ENCODE peak calls at places on chromosome 4, in five cellular contexts. P is K562, E is HepG2, L is GM12878, Q is GM12892. O is an unnamed sample.

GRCh38 chr4:6032249-6033244 is 14.3 kb upstream of the C4orf50 start:
- DNase-seq in L (no peak), P (peak; percentile 46), Q (no peak), E (no peak), O (no peak)

GRCh38 chr4:152633118-152633517 is 46.7 kb downstream of the TMEM154 start:
- DNase-seq in L (no peak), P (no peak), E (no peak), Q (no peak), O (no peak)

GRCh38 chr4:84366111-84366510 is 133.0 kb downstream of the NKX6-1 start:
- DNase-seq in Q (no peak), L (no peak), E (no peak), P (no peak), O (no peak)

GRCh38 chr4:610411-611261 is 14.7 kb upstream of the PDE6B start:
- DNase-seq in E (no peak), L (no peak), P (no peak), Q (no peak), O (no peak)

GRCh38 chr4:181957088-181957487 is 286.1 kb upstream of the TENM3 start:
- DNase-seq in Q (no peak), L (no peak), P (no peak), E (no peak), O (no peak)

GRCh38 chr4:10924274-10924673 is 239.7 kb upstream of the CLNK start:
- DNase-seq in P (no peak), E (no peak), L (no peak), Q (no peak), O (no peak)

GRCh38 chr4:100977746-100978397 is 369.5 kb downstream of the PPP3CA start:
- DNase-seq in L (no peak), P (no peak), E (no peak), Q (no peak), O (no peak)

GRCh38 chr4:107666134-107666533 is 53.9 kb downstream of the PAPSS1 start:
- DNase-seq in Q (no peak), E (peak; percentile 10), P (no peak), L (no peak), O (no peak)

GRCh38 chr4:24166501-24166900 is 276.7 kb upstream of the PPARGC1A start:
- DNase-seq in E (no peak), P (no peak), L (no peak), Q (no peak), O (no peak)

GRCh38 chr4:172826866-172827265 is 341.7 kb upstream of the GALNT7 start:
- DNase-seq in P (no peak), L (no peak), E (no peak), Q (no peak), O (no peak)

GRCh38 chr4:172826346-172826745 is 342.3 kb upstream of the GALNT7 start:
- DNase-seq in Q (no peak), E (no peak), P (no peak), L (no peak), O (no peak)

GRCh38 chr4:172830295-172830764 is 338.3 kb upstream of the GALNT7 start:
- DNase-seq in P (peak; percentile 21), E (peak; percentile 2), Q (no peak), L (no peak), O (no peak)
- TF ChIP-seq TAF1 in P (no peak), E (no peak), Q (no peak), L (no peak), O (no peak)

GRCh38 chr4:186691396-186691795 is 32.3 kb downstream of the FAT1 start:
- DNase-seq in Q (no peak), L (no peak), E (no peak), P (no peak), O (no peak)

GRCh38 chr4:186695392-186695791 is 28.3 kb downstream of the FAT1 start:
- DNase-seq in L (no peak), E (no peak), P (no peak), Q (no peak), O (no peak)

GRCh38 chr4:186693894-186694293 is 29.8 kb downstream of the FAT1 start:
- DNase-seq in P (no peak), E (no peak), L (no peak), Q (no peak), O (no peak)

GRCh38 chr4:186689476-186689875 is 34.2 kb downstream of the FAT1 start:
- DNase-seq in E (no peak), P (no peak), L (no peak), Q (no peak), O (no peak)

DNA sequence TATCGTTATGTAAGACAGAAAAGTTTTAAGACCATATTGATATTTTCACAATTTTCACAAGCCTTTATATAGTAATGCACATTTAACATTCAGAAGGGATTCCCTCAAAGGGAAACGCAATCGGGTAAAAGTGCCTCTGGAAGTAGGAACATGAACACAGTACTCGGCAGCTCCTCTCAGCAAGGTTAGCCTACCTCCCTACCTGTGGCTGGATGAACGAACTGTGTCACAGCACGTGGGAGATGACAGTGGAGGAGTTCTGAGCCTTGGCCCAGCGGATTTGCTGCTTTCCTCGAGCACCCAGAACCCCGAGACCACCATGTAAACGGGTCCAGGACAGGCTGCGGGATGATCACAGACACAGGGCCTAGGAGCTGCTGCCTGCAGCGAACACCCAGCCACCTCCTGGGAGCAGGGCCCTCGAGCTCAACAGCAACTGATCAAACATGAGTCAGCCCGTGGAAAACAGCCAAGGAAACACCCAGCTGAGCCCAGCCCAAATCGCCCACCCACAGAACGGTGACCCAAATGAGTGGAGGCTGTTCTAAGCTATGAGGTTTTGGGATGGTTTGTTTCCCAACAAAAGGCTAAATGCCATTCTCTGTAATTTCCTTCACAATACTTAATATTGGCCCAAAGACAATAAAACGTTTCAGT is 30.4 kb downstream of the FAT1 start:
- DNase-seq in Q (no peak), E (no peak), L (no peak), P (peak; percentile 73), O (no peak)
- TF ChIP-seq POLR2AphosphoS5 in Q (no peak), E (no peak), L (no peak), P (no peak), O (no peak)

GRCh38 chr4:91958651-91959050 is 345.1 kb upstream of the GRID2 start:
- DNase-seq in L (no peak), P (no peak), Q (no peak), E (no peak), O (no peak)
- TF ChIP-seq POLR2A in L (no peak), P (no peak), Q (no peak), E (no peak), O (no peak)

GRCh38 chr4:98638661-98639060 is 19.8 kb downstream of the TSPAN5 start:
- DNase-seq in E (no peak), L (no peak), Q (no peak), P (no peak), O (no peak)
- TF ChIP-seq TAF1 in E (no peak), L (no peak), Q (no peak), P (no peak), O (no peak)

GRCh38 chr4:80335554-80336358 is at the start of gene CFAP299:
- DNase-seq in E (peak; percentile 79), P (peak; percentile 96), Q (peak; percentile 28), L (peak; percentile 44), O (peak; percentile 61)
- TF ChIP-seq POLR2AphosphoS5 in E (no peak), P (no peak), Q (no peak), L (no peak), O (no peak)

GRCh38 chr4:150080335-150080734 is 2.1 kb downstream of the DCLK2 start:
- DNase-seq in E (no peak), P (no peak), Q (no peak), L (no peak), O (no peak)

GRCh38 chr4:150080875-150081274 is 2.6 kb downstream of the DCLK2 start:
- DNase-seq in Q (no peak), P (no peak), L (no peak), E (peak; percentile 20), O (no peak)

GRCh38 chr4:150078996-150079581 is 844 bp downstream of the DCLK2 start:
- DNase-seq in P (no peak), Q (peak; percentile 16), L (no peak), E (no peak), O (peak; percentile 25)

GRCh38 chr4:150082241-150082640 is 4.0 kb downstream of the DCLK2 start:
- DNase-seq in L (peak; percentile 28), P (no peak), E (no peak), Q (no peak), O (peak; percentile 31)

DNA sequence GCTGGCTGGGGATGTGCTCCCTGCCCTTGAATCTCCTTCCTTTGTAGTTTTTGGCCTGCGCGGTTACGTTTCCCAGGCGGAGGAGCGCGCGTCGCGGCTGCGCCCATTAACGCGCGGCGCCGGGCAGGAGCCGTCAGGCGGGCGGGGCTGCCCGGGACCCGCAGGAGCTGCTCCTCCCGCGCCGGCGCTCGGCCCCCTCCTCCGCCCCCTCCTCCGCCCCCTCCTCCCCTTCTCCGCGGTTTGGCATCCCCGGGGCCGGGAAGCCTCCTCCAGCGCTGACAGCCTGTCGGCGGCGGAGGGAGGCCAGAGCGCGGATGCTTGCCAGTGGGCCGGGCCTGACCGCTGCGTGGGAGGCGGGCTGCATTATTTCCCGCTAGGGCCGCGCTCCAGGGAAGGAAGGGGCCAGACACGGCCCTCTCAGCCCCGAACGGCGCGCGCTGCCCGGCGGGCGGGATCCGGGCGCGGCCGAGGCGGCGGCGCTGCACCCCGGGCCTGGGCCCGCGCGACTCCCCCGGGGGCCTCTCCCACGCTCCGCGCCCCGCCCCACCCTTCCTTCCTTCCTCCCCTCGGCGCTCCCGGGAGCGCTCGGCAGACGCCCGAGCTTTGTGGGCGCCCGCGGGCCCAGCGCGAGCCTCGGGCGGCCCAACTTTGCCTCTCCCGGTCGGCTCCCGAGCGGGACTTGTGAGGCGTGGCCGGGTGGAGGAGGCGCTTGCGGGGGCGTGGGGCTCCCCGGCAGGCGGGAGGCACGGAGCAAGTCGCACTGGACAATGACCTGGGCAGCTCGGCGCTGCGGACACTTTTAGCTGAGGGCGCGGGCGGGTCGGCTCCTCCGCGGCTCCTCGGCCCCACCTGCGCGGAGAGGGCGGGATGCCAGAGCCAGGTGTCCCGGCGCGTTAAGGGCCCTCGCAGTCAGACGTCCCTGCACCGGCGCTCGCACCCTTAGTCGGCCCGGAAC is at the start of gene DCLK2:
- DNase-seq in L (no peak), Q (peak; percentile 25), E (no peak), P (peak; percentile 15), O (peak; percentile 22)
- TF ChIP-seq POLR2A in L (no peak), Q (no peak), E (no peak), P (no peak), O (no peak)

O was measured in GM12891.